ENCODE peak calls at places on chromosomes 3 and 15, in eight cellular contexts. One of them, this sample, is unnamed.

GRCh38 chr3:16871915-16872842 is 12.6 kb upstream of the PLCL2 start:
- DNase-seq in adrenal gland: no peak
- DNase-seq in HFF-Myc: no peak
- DNase-seq in DND-41: no peak
- DNase-seq in mesendoderm: no peak
- DNase-seq in astrocyte: peak
- DNase-seq in HL-60: peak
- DNase-seq in skeletal muscle cell: peak
- DNase-seq in this sample: no peak

GRCh38 chr3:131386429-131386926 is 4.9 kb downstream of the NUDT16 start:
- DNase-seq in mesendoderm: peak
- DNase-seq in skeletal muscle cell: no peak
- DNase-seq in DND-41: no peak
- DNase-seq in astrocyte: no peak
- DNase-seq in adrenal gland: peak
- DNase-seq in HL-60: peak
- DNase-seq in HFF-Myc: no peak
- DNase-seq in this sample: no peak

GRCh38 chr3:183664913-183665381 is 29.5 kb downstream of the KLHL24 start:
- DNase-seq in HL-60: no peak
- DNase-seq in astrocyte: peak
- DNase-seq in mesendoderm: no peak
- DNase-seq in adrenal gland: no peak
- DNase-seq in DND-41: no peak
- DNase-seq in skeletal muscle cell: peak
- DNase-seq in HFF-Myc: peak
- DNase-seq in this sample: no peak

GRCh38 chr3:13706451-13706850 is 157.5 kb downstream of the FBLN2 start:
- DNase-seq in HFF-Myc: no peak
- DNase-seq in mesendoderm: no peak
- DNase-seq in HL-60: no peak
- DNase-seq in astrocyte: no peak
- DNase-seq in DND-41: no peak
- DNase-seq in skeletal muscle cell: no peak
- DNase-seq in adrenal gland: peak
- DNase-seq in this sample: no peak

GRCh38 chr3:52140000-52140399 is 14.2 kb downstream of the POC1A start:
- DNase-seq in adrenal gland: no peak
- DNase-seq in astrocyte: no peak
- DNase-seq in mesendoderm: no peak
- DNase-seq in HL-60: no peak
- DNase-seq in skeletal muscle cell: no peak
- DNase-seq in DND-41: no peak
- DNase-seq in HFF-Myc: no peak
- DNase-seq in this sample: no peak

GRCh38 chr15:87591521-87591920 is 665.0 kb downstream of the NTRK3 start:
- DNase-seq in HL-60: no peak
- DNase-seq in adrenal gland: no peak
- DNase-seq in mesendoderm: peak
- DNase-seq in astrocyte: no peak
- DNase-seq in DND-41: no peak
- DNase-seq in skeletal muscle cell: no peak
- DNase-seq in HFF-Myc: no peak
- DNase-seq in this sample: no peak

GRCh38 chr3:51673181-51673801 is 2.2 kb downstream of the TEX264 start:
- DNase-seq in mesendoderm: no peak
- DNase-seq in DND-41: no peak
- DNase-seq in HFF-Myc: no peak
- DNase-seq in skeletal muscle cell: no peak
- DNase-seq in astrocyte: no peak
- DNase-seq in HL-60: no peak
- DNase-seq in adrenal gland: no peak
- DNase-seq in this sample: no peak

GRCh38 chr3:104510091-104510860 is 856.4 kb upstream of the ALCAM start:
- DNase-seq in mesendoderm: no peak
- DNase-seq in HL-60: no peak
- DNase-seq in astrocyte: no peak
- DNase-seq in HFF-Myc: no peak
- DNase-seq in skeletal muscle cell: no peak
- DNase-seq in DND-41: no peak
- DNase-seq in adrenal gland: no peak
- DNase-seq in this sample: no peak

GRCh38 chr15:85414495-85414894 is 34.1 kb downstream of the AKAP13 start:
- DNase-seq in astrocyte: no peak
- DNase-seq in HFF-Myc: no peak
- DNase-seq in adrenal gland: no peak
- DNase-seq in HL-60: no peak
- DNase-seq in mesendoderm: no peak
- DNase-seq in skeletal muscle cell: no peak
- DNase-seq in DND-41: no peak
- DNase-seq in this sample: peak

GRCh38 chr3:13303410-13303809 is 116.7 kb downstream of the NUP210 start:
- DNase-seq in mesendoderm: peak
- DNase-seq in astrocyte: no peak
- DNase-seq in adrenal gland: peak
- DNase-seq in DND-41: no peak
- DNase-seq in HFF-Myc: no peak
- DNase-seq in HL-60: no peak
- DNase-seq in skeletal muscle cell: no peak
- DNase-seq in this sample: no peak

GRCh38 chr3:134201201-134202130 is 49.2 kb downstream of the RYK start:
- DNase-seq in adrenal gland: no peak
- DNase-seq in skeletal muscle cell: peak
- DNase-seq in HFF-Myc: no peak
- DNase-seq in DND-41: no peak
- DNase-seq in mesendoderm: no peak
- DNase-seq in HL-60: no peak
- DNase-seq in astrocyte: peak
- DNase-seq in this sample: no peak

GRCh38 chr3:84683493-84683892 is 275.3 kb upstream of the CADM2 start:
- DNase-seq in HL-60: peak
- DNase-seq in astrocyte: no peak
- DNase-seq in HFF-Myc: no peak
- DNase-seq in adrenal gland: no peak
- DNase-seq in skeletal muscle cell: no peak
- DNase-seq in DND-41: no peak
- DNase-seq in mesendoderm: no peak
- DNase-seq in this sample: no peak

GRCh38 chr3:115245899-115246298 is 98.8 kb upstream of the ZBTB20 start:
- DNase-seq in adrenal gland: no peak
- DNase-seq in skeletal muscle cell: no peak
- DNase-seq in HL-60: no peak
- DNase-seq in astrocyte: peak
- DNase-seq in HFF-Myc: no peak
- DNase-seq in mesendoderm: no peak
- DNase-seq in DND-41: no peak
- DNase-seq in this sample: no peak

GRCh38 chr15:28147827-28148226 is 48.7 kb upstream of the OCA2 start:
- DNase-seq in skeletal muscle cell: no peak
- DNase-seq in DND-41: no peak
- DNase-seq in astrocyte: no peak
- DNase-seq in adrenal gland: no peak
- DNase-seq in mesendoderm: no peak
- DNase-seq in HFF-Myc: no peak
- DNase-seq in HL-60: no peak
- DNase-seq in this sample: no peak

GRCh38 chr3:19074257-19074938 is 73.9 kb upstream of the KCNH8 start:
- DNase-seq in HFF-Myc: no peak
- DNase-seq in mesendoderm: peak
- DNase-seq in DND-41: no peak
- DNase-seq in astrocyte: peak
- DNase-seq in HL-60: no peak
- DNase-seq in skeletal muscle cell: no peak
- DNase-seq in adrenal gland: no peak
- DNase-seq in this sample: no peak

GRCh38 chr3:7025581-7026300 is 164.8 kb downstream of the GRM7 start:
- DNase-seq in mesendoderm: no peak
- DNase-seq in skeletal muscle cell: no peak
- DNase-seq in HFF-Myc: no peak
- DNase-seq in adrenal gland: no peak
- DNase-seq in HL-60: no peak
- DNase-seq in astrocyte: peak
- DNase-seq in DND-41: no peak
- DNase-seq in this sample: no peak

DNA sequence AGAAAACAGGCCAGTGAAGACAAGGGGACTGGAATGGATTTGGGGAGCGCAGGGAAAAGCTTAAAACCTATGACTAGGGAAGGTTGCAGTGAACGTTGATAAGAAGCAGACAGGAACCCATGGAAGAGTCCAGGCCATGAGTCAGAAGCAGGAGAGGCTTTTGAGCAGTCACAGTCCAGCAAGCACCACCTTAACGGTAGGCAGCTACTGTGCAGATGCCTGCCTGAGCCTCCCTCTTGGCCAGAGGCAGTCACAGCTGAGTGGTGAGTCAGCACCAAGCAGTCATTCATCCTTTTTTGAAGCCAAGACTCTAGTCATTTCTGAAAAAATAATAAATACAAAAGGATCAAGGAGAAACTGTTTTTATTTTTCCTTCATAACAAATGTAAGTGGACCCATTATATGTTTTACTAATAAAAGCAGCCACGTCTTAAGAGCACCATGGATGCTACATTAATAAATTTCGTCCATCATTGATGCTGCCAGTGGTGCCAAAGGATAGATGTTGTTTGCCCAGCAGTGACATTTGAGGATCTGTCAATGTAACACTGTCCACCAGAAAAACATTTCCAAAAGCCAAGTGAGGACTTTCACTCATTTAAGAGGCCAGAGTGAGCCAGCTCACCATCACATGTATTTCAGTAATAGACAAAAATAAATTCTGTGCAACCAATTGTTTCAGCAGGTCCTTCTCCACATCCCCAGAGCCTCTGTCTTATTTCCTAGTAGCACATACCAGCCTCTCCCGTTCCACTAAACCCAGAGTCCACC is 42.1 kb upstream of the ACTC1 start:
- DNase-seq in mesendoderm: no peak
- DNase-seq in adrenal gland: peak
- DNase-seq in astrocyte: peak
- DNase-seq in DND-41: no peak
- DNase-seq in HFF-Myc: peak
- DNase-seq in HL-60: no peak
- DNase-seq in skeletal muscle cell: peak
- DNase-seq in this sample: no peak
- H3K4me3 ChIP-seq in mesendoderm: no peak
- H3K4me3 ChIP-seq in adrenal gland: no peak
- H3K4me3 ChIP-seq in astrocyte: no peak
- H3K4me3 ChIP-seq in DND-41: no peak
- H3K4me3 ChIP-seq in HFF-Myc: no peak
- H3K4me3 ChIP-seq in HL-60: no peak
- H3K4me3 ChIP-seq in skeletal muscle cell: no peak
- H3K4me3 ChIP-seq in this sample: no peak

GRCh38 chr3:194468086-194468485 is 18.7 kb downstream of the ATP13A3 start:
- DNase-seq in DND-41: no peak
- DNase-seq in HFF-Myc: no peak
- DNase-seq in astrocyte: peak
- DNase-seq in skeletal muscle cell: no peak
- DNase-seq in HL-60: no peak
- DNase-seq in adrenal gland: no peak
- DNase-seq in mesendoderm: peak
- DNase-seq in this sample: no peak

GRCh38 chr3:194471863-194472262 is 14.9 kb downstream of the ATP13A3 start:
- DNase-seq in mesendoderm: peak
- DNase-seq in DND-41: no peak
- DNase-seq in astrocyte: no peak
- DNase-seq in adrenal gland: no peak
- DNase-seq in HFF-Myc: no peak
- DNase-seq in HL-60: peak
- DNase-seq in skeletal muscle cell: no peak
- DNase-seq in this sample: no peak

GRCh38 chr3:194469977-194470376 is 16.8 kb downstream of the ATP13A3 start:
- DNase-seq in skeletal muscle cell: no peak
- DNase-seq in mesendoderm: no peak
- DNase-seq in DND-41: no peak
- DNase-seq in adrenal gland: no peak
- DNase-seq in astrocyte: no peak
- DNase-seq in HFF-Myc: no peak
- DNase-seq in HL-60: no peak
- DNase-seq in this sample: no peak

GRCh38 chr3:194472290-194472920 is 14.4 kb downstream of the ATP13A3 start:
- DNase-seq in DND-41: peak
- DNase-seq in skeletal muscle cell: peak
- DNase-seq in adrenal gland: no peak
- DNase-seq in HFF-Myc: no peak
- DNase-seq in astrocyte: peak
- DNase-seq in mesendoderm: peak
- DNase-seq in HL-60: peak
- DNase-seq in this sample: peak

GRCh38 chr3:194470615-194471014 is 16.2 kb downstream of the ATP13A3 start:
- DNase-seq in adrenal gland: no peak
- DNase-seq in skeletal muscle cell: no peak
- DNase-seq in mesendoderm: no peak
- DNase-seq in HL-60: no peak
- DNase-seq in DND-41: no peak
- DNase-seq in HFF-Myc: no peak
- DNase-seq in astrocyte: no peak
- DNase-seq in this sample: no peak
- H3K4me3 ChIP-seq in adrenal gland: no peak
- H3K4me3 ChIP-seq in skeletal muscle cell: no peak
- H3K4me3 ChIP-seq in mesendoderm: no peak
- H3K4me3 ChIP-seq in HL-60: no peak
- H3K4me3 ChIP-seq in DND-41: no peak
- H3K4me3 ChIP-seq in HFF-Myc: no peak
- H3K4me3 ChIP-seq in astrocyte: no peak
- H3K4me3 ChIP-seq in this sample: no peak

GRCh38 chr15:100878601-100879000 is 1.0 kb upstream of the ALDH1A3 start:
- DNase-seq in HL-60: no peak
- DNase-seq in skeletal muscle cell: no peak
- DNase-seq in DND-41: no peak
- DNase-seq in astrocyte: no peak
- DNase-seq in HFF-Myc: no peak
- DNase-seq in adrenal gland: no peak
- DNase-seq in mesendoderm: peak
- DNase-seq in this sample: no peak
- H3K4me3 ChIP-seq in HL-60: no peak
- H3K4me3 ChIP-seq in skeletal muscle cell: peak
- H3K4me3 ChIP-seq in DND-41: no peak
- H3K4me3 ChIP-seq in astrocyte: no peak
- H3K4me3 ChIP-seq in HFF-Myc: peak
- H3K4me3 ChIP-seq in adrenal gland: no peak
- H3K4me3 ChIP-seq in mesendoderm: no peak
- H3K4me3 ChIP-seq in this sample: no peak

DNA sequence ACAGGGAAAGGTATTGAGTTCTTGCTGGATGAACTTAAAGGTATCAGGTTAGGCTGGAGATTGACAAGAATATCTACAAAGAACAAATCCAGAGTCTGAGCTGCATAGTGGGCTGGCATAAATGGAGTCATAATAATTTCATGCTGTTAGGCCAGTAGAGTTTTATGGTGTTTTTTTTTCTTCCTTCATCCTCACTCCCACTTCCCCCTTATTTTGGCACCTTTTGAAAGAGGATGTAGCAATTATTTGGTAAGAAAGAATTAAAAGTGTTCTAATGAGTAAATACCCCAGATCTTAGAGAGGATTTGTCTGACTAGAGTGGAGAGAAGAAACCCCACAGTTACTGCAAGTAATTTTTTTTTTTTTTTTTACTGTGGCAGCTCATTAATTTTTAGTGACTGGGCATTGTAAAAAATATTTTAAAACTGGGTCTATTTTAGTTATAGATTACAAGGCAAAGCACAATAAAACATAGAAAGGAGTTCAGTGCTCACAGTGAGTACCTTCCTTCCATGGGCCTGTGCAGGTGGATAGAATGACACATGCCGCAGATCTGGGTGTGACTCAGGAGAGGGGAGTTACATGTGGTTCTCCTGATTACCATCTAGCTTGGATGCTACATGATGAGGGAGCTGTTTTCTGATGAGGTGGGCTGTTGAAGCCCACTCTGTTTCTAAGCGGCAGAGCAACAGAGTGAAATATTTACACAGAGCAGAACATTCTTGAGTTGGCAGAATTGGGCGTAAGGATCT is 5.2 kb downstream of the EDEM1 start:
- DNase-seq in HL-60: no peak
- DNase-seq in astrocyte: no peak
- DNase-seq in HFF-Myc: no peak
- DNase-seq in skeletal muscle cell: no peak
- DNase-seq in DND-41: no peak
- DNase-seq in adrenal gland: no peak
- DNase-seq in mesendoderm: no peak
- DNase-seq in this sample: no peak
- H3K4me3 ChIP-seq in HL-60: no peak
- H3K4me3 ChIP-seq in astrocyte: no peak
- H3K4me3 ChIP-seq in HFF-Myc: no peak
- H3K4me3 ChIP-seq in skeletal muscle cell: no peak
- H3K4me3 ChIP-seq in DND-41: no peak
- H3K4me3 ChIP-seq in adrenal gland: no peak
- H3K4me3 ChIP-seq in mesendoderm: no peak
- H3K4me3 ChIP-seq in this sample: no peak

This sample was measured in Jurkat, Clone E6-1.